ENCODE peak calls at places on chromosomes 2 and 18, in four cellular contexts. U is stimulated activated CD4-positive, alpha-beta T cell treated with anti-CD3 and anti-CD28 coated beads, TNF-alpha, amount 100 ng/mL, for 48 hours; I is A549; V is H7. L is an unnamed sample.
A peak's percentile ranks its signal among the peaks of the same experiment; 100 is the strongest.

GRCh38 chr2:134218928-134219707 is 34.8 kb upstream of the MGAT5 start:
- DNase-seq in U (no peak), I (no peak), V (no peak), L (no peak)

GRCh38 chr2:70901235-70902066 is 34.2 kb upstream of the ATP6V1B1 start:
- DNase-seq in U (no peak), I (no peak), V (peak; percentile 76), L (no peak)

GRCh38 chr2:109247812-109248211 is 118.8 kb downstream of the SH3RF3 start:
- DNase-seq in U (no peak), I (no peak), V (no peak), L (no peak)

GRCh38 chr2:63537306-63537705 is 51.0 kb downstream of the WDPCP start:
- DNase-seq in U (no peak), I (no peak), V (no peak), L (no peak)

GRCh38 chr2:52311862-52312261 is 1279.9 kb upstream of the NRXN1 start:
- DNase-seq in U (no peak), I (no peak), V (peak; percentile 10), L (no peak)

GRCh38 chr18:58314284-58314683 is 270.3 kb downstream of the NEDD4L start:
- DNase-seq in U (no peak), I (no peak), V (no peak), L (no peak)

GRCh38 chr18:31546476-31546875 is 45.2 kb upstream of the TTR start:
- DNase-seq in U (no peak), I (no peak), V (no peak), L (no peak)

GRCh38 chr2:137957033-137957432 is 7.2 kb upstream of the HNMT start:
- DNase-seq in U (no peak), I (no peak), V (no peak), L (no peak)

GRCh38 chr2:8582850-8583399 is 98.9 kb upstream of the ID2 start:
- DNase-seq in U (no peak), I (no peak), V (no peak), L (no peak)

GRCh38 chr2:194182888-194183287 is 1474.1 kb upstream of the SLC39A10 start:
- DNase-seq in U (no peak), I (no peak), V (no peak), L (no peak)

GRCh38 chr2:232351686-232352510 is 26.7 kb upstream of the ALPP start:
- DNase-seq in U (no peak), I (no peak), V (peak; percentile 69), L (no peak)

GRCh38 chr2:239234151-239234825 is 166.5 kb downstream of the HDAC4 start:
- DNase-seq in U (no peak), I (no peak), V (no peak), L (no peak)

GRCh38 chr18:60740313-60740712 is 367.7 kb upstream of the MC4R start:
- DNase-seq in U (no peak), I (no peak), V (no peak), L (no peak)

GRCh38 chr2:98959759-98960507 is 23.9 kb upstream of the CRACDL start:
- DNase-seq in U (no peak), I (no peak), V (no peak), L (no peak)

GRCh38 chr2:99725810-99726209 is 236.0 kb upstream of the REV1 start:
- DNase-seq in U (no peak), I (no peak), V (no peak), L (no peak)

GRCh38 chr2:237299897-237300296 is 114.1 kb downstream of the COL6A3 start:
- DNase-seq in U (no peak), I (no peak), V (no peak), L (no peak)

GRCh38 chr2:231601356-231602229 is 8.9 kb downstream of the TEX44 start:
- DNase-seq in U (peak; percentile 72), I (peak; percentile 84), V (peak; percentile 93), L (no peak)

GRCh38 chr2:203775684-203776083 is 69.2 kb downstream of the CD28 start:
- DNase-seq in U (no peak), I (no peak), V (no peak), L (no peak)

GRCh38 chr18:57803119-57803969 is at the start of gene ATP8B1:
- DNase-seq in U (no peak), I (peak; percentile 55), V (peak; percentile 94), L (no peak)

GRCh38 chr2:23703583-23704385 is 223.1 kb downstream of the ATAD2B start:
- DNase-seq in U (no peak), I (no peak), V (peak; percentile 45), L (no peak)

GRCh38 chr2:217437289-217437688 is 565.5 kb downstream of the TNS1 start:
- DNase-seq in U (no peak), I (no peak), V (no peak), L (no peak)

GRCh38 chr2:70627499-70627898 is 73.9 kb upstream of the TGFA start:
- DNase-seq in U (no peak), I (no peak), V (no peak), L (no peak)

GRCh38 chr18:69777248-69777647 is 170.4 kb downstream of the CD226 start:
- DNase-seq in U (no peak), I (no peak), V (no peak), L (no peak)

GRCh38 chr18:21053127-21053526 is 58.5 kb downstream of the ROCK1 start:
- DNase-seq in U (no peak), I (peak; percentile 18), V (no peak), L (no peak)

GRCh38 chr2:39524061-39524460 is 87.0 kb upstream of the MAP4K3 start:
- DNase-seq in U (no peak), I (no peak), V (no peak), L (no peak)

GRCh38 chr18:68721681-68722583 is 7.0 kb upstream of the TMX3 start:
- DNase-seq in U (no peak), I (no peak), V (no peak), L (no peak)

GRCh38 chr2:39625927-39626270 is 39.8 kb upstream of the TMEM178A start:
- DNase-seq in U (no peak), I (no peak), V (no peak), L (no peak)

GRCh38 chr18:10497350-10497749 is 28.5 kb upstream of the NAPG start:
- DNase-seq in U (no peak), I (no peak), V (no peak), L (no peak)

GRCh38 chr18:3605562-3606443 is 155.8 kb downstream of the TGIF1 start:
- DNase-seq in U (no peak), I (no peak), V (no peak), L (no peak)

GRCh38 chr2:28981016-28981441 is at the start of gene TOGARAM2:
- DNase-seq in U (no peak), I (no peak), V (peak; percentile 51), L (no peak)

GRCh38 chr18:54679318-54680149 is 88.5 kb downstream of the DYNAP start:
- DNase-seq in U (no peak), I (peak; percentile 47), V (peak; percentile 29), L (no peak)

GRCh38 chr2:144331652-144332355 is 188.1 kb downstream of the ZEB2 start:
- DNase-seq in U (no peak), I (peak; percentile 23), V (peak; percentile 64), L (peak; percentile 20)

GRCh38 chr18:59124370-59124704 is 15.3 kb upstream of the SEC11C start:
- DNase-seq in U (no peak), I (no peak), V (no peak), L (no peak)

GRCh38 chr18:7512326-7512725 is 54.8 kb upstream of the PTPRM start:
- DNase-seq in U (no peak), I (no peak), V (no peak), L (no peak)

GRCh38 chr18:22324191-22325131 is 93.3 kb downstream of the CTAGE1 start:
- DNase-seq in U (no peak), I (no peak), V (peak; percentile 71), L (no peak)

GRCh38 chr2:23637011-23637778 is 252.2 kb downstream of the KLHL29 start:
- DNase-seq in U (no peak), I (no peak), V (no peak), L (no peak)

GRCh38 chr2:137706786-137707613 is 257.3 kb upstream of the HNMT start:
- DNase-seq in U (no peak), I (no peak), V (no peak), L (no peak)

GRCh38 chr2:72115361-72116080 is 32.1 kb downstream of the CYP26B1 start:
- DNase-seq in U (no peak), I (peak; percentile 97), V (peak; percentile 61), L (no peak)

GRCh38 chr2:64405476-64406406 is 48.2 kb upstream of the LGALSL start:
- DNase-seq in U (no peak), I (no peak), V (no peak), L (no peak)